ENCODE peak calls at places on chromosomes 1 and 21, in four cellular contexts. One of them, this sample, is unnamed.

GRCh38 chr1:157948547-157949152 is 44.8 kb upstream of the KIRREL1 start:
- DNase-seq in A549: peak
- DNase-seq in testis: peak
- DNase-seq in cardiac muscle cell: peak
- DNase-seq in this sample: no peak

GRCh38 chr1:11528636-11529121 is 49.7 kb downstream of the DISP3 start:
- DNase-seq in cardiac muscle cell: no peak
- DNase-seq in testis: no peak
- DNase-seq in A549: no peak
- DNase-seq in this sample: no peak

GRCh38 chr21:34073749-34074282 is 438 bp downstream of the MRPS6 start:
- DNase-seq in A549: no peak
- DNase-seq in testis: peak
- DNase-seq in cardiac muscle cell: no peak
- DNase-seq in this sample: no peak

GRCh38 chr1:113886417-113887391 is 677 bp downstream of the BCL2L15 start:
- DNase-seq in testis: no peak
- DNase-seq in cardiac muscle cell: no peak
- DNase-seq in A549: no peak
- DNase-seq in this sample: no peak

GRCh38 chr1:198326915-198327314 is 170.1 kb downstream of the NEK7 start:
- DNase-seq in A549: no peak
- DNase-seq in testis: no peak
- DNase-seq in cardiac muscle cell: no peak
- DNase-seq in this sample: no peak

GRCh38 chr1:84083321-84083720 is 60.8 kb upstream of the PRKACB start:
- DNase-seq in A549: no peak
- DNase-seq in cardiac muscle cell: no peak
- DNase-seq in testis: no peak
- DNase-seq in this sample: no peak

GRCh38 chr1:171251042-171251740 is 2.9 kb downstream of the FMO1 start:
- DNase-seq in A549: no peak
- DNase-seq in cardiac muscle cell: peak
- DNase-seq in testis: no peak
- DNase-seq in this sample: no peak

GRCh38 chr1:168091063-168091462 is 45.7 kb downstream of the GPR161 start:
- DNase-seq in A549: no peak
- DNase-seq in cardiac muscle cell: no peak
- DNase-seq in testis: no peak
- DNase-seq in this sample: no peak

GRCh38 chr1:67213164-67213563 is 46.9 kb downstream of the IL23R start:
- DNase-seq in A549: peak
- DNase-seq in cardiac muscle cell: peak
- DNase-seq in testis: no peak
- DNase-seq in this sample: no peak

GRCh38 chr1:20485527-20486456 is at the start of gene CAMK2N1:
- DNase-seq in cardiac muscle cell: peak
- DNase-seq in A549: peak
- DNase-seq in testis: peak
- DNase-seq in this sample: no peak

GRCh38 chr1:56627636-56628039 is 17.5 kb upstream of the PRKAA2 start:
- DNase-seq in A549: peak
- DNase-seq in testis: no peak
- DNase-seq in cardiac muscle cell: no peak
- DNase-seq in this sample: no peak

GRCh38 chr1:203954788-203955552 is 93.6 kb downstream of the SNRPE start:
- DNase-seq in testis: no peak
- DNase-seq in cardiac muscle cell: peak
- DNase-seq in A549: peak
- DNase-seq in this sample: no peak

GRCh38 chr1:240278082-240278481 is 186.4 kb downstream of the FMN2 start:
- DNase-seq in cardiac muscle cell: no peak
- DNase-seq in testis: no peak
- DNase-seq in A549: no peak
- DNase-seq in this sample: no peak

GRCh38 chr1:55428944-55429931 is 214.1 kb upstream of the USP24 start:
- DNase-seq in A549: peak
- DNase-seq in testis: peak
- DNase-seq in cardiac muscle cell: peak
- DNase-seq in this sample: peak

GRCh38 chr1:147624529-147624928 is 45.8 kb downstream of the ACP6 start:
- DNase-seq in cardiac muscle cell: no peak
- DNase-seq in testis: no peak
- DNase-seq in A549: no peak
- DNase-seq in this sample: no peak

GRCh38 chr1:21857840-21858670 is 46.0 kb downstream of the LDLRAD2 start:
- DNase-seq in testis: no peak
- DNase-seq in A549: no peak
- DNase-seq in cardiac muscle cell: no peak
- DNase-seq in this sample: no peak

GRCh38 chr1:91397605-91398004 is 7.0 kb downstream of the HFM1 start:
- DNase-seq in cardiac muscle cell: no peak
- DNase-seq in testis: no peak
- DNase-seq in A549: no peak
- DNase-seq in this sample: no peak

GRCh38 chr1:205545991-205546390 is 41.5 kb downstream of the CDK18 start:
- DNase-seq in cardiac muscle cell: no peak
- DNase-seq in A549: no peak
- DNase-seq in testis: no peak
- DNase-seq in this sample: no peak

GRCh38 chr1:59186656-59187055 is 110.2 kb upstream of the FGGY start:
- DNase-seq in cardiac muscle cell: peak
- DNase-seq in A549: no peak
- DNase-seq in testis: no peak
- DNase-seq in this sample: no peak

GRCh38 chr1:4529579-4530445 is 124.6 kb upstream of the AJAP1 start:
- DNase-seq in cardiac muscle cell: no peak
- DNase-seq in A549: no peak
- DNase-seq in testis: no peak
- DNase-seq in this sample: no peak

GRCh38 chr1:53048960-53049573 is 12.9 kb upstream of the PODN start:
- DNase-seq in A549: no peak
- DNase-seq in cardiac muscle cell: no peak
- DNase-seq in testis: no peak
- DNase-seq in this sample: no peak

GRCh38 chr1:203328714-203329122 is 22.2 kb downstream of the FMOD start:
- DNase-seq in A549: peak
- DNase-seq in testis: peak
- DNase-seq in cardiac muscle cell: no peak
- DNase-seq in this sample: no peak

GRCh38 chr1:229058716-229059115 is 212.2 kb upstream of the RAB4A start:
- DNase-seq in A549: no peak
- DNase-seq in testis: peak
- DNase-seq in cardiac muscle cell: peak
- DNase-seq in this sample: no peak

GRCh38 chr1:220878223-220879081 is 791 bp upstream of the HLX start:
- DNase-seq in A549: no peak
- DNase-seq in cardiac muscle cell: no peak
- DNase-seq in testis: no peak
- DNase-seq in this sample: no peak

GRCh38 chr1:106439475-106439874 is 617.0 kb upstream of the PRMT6 start:
- DNase-seq in testis: no peak
- DNase-seq in A549: no peak
- DNase-seq in cardiac muscle cell: no peak
- DNase-seq in this sample: no peak

GRCh38 chr21:36700295-36700960 is 1.5 kb downstream of the SIM2 start:
- DNase-seq in cardiac muscle cell: no peak
- DNase-seq in A549: no peak
- DNase-seq in testis: no peak
- DNase-seq in this sample: no peak

GRCh38 chr1:15959847-15960446 is 16.0 kb downstream of the ZBTB17 start:
- DNase-seq in testis: no peak
- DNase-seq in cardiac muscle cell: no peak
- DNase-seq in A549: no peak
- DNase-seq in this sample: no peak

GRCh38 chr1:112332751-112333150 is 63.3 kb upstream of the CTTNBP2NL start:
- DNase-seq in cardiac muscle cell: no peak
- DNase-seq in A549: no peak
- DNase-seq in testis: no peak
- DNase-seq in this sample: no peak

GRCh38 chr1:27071049-27071416 is 58.4 kb upstream of the TENT5B start:
- DNase-seq in A549: no peak
- DNase-seq in cardiac muscle cell: peak
- DNase-seq in testis: peak
- DNase-seq in this sample: no peak

DNA sequence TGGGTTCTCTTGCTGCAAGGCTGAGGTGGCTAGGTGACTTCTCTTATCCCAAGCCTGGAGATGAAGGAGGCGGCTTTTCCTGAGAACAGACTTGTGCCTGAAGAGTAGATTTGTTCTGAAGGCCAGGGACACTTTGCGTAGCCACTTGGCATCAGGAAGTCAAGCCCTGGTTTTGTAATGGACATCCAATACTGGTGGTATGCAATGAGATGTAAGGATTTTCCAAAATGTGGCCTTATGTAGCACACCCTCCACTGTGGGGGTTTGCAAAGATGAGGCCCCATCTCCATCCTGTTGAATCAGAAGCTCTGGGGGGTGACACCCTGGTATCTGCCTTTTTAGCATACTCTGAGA is 124.5 kb upstream of the IPO9 start:
- DNase-seq in A549: no peak
- DNase-seq in cardiac muscle cell: no peak
- DNase-seq in testis: no peak
- DNase-seq in this sample: no peak
- TF ChIP-seq CTCF in A549: no peak
- TF ChIP-seq CTCF in cardiac muscle cell: no peak
- TF ChIP-seq CTCF in testis: no peak
- TF ChIP-seq CTCF in this sample: peak

GRCh38 chr1:234926574-234927311 is 201.9 kb downstream of the TOMM20 start:
- DNase-seq in cardiac muscle cell: no peak
- DNase-seq in testis: no peak
- DNase-seq in A549: no peak
- DNase-seq in this sample: no peak
- H3K27ac ChIP-seq in cardiac muscle cell: no peak
- H3K27ac ChIP-seq in testis: no peak
- H3K27ac ChIP-seq in A549: peak
- H3K27ac ChIP-seq in this sample: peak

GRCh38 chr1:40630488-40631223 is 34.8 kb downstream of the RIMS3 start:
- DNase-seq in testis: peak
- DNase-seq in cardiac muscle cell: peak
- DNase-seq in A549: peak
- DNase-seq in this sample: no peak
- TF ChIP-seq CTCF in testis: peak
- TF ChIP-seq CTCF in cardiac muscle cell: peak
- TF ChIP-seq CTCF in A549: peak
- TF ChIP-seq CTCF in this sample: peak

GRCh38 chr1:117127840-117128239 is 6.3 kb upstream of the TRIM45 start:
- DNase-seq in cardiac muscle cell: peak
- DNase-seq in testis: no peak
- DNase-seq in A549: no peak
- DNase-seq in this sample: no peak

GRCh38 chr1:117130526-117130925 is 9.0 kb upstream of the TRIM45 start:
- DNase-seq in testis: no peak
- DNase-seq in A549: no peak
- DNase-seq in cardiac muscle cell: no peak
- DNase-seq in this sample: no peak

GRCh38 chr1:117123274-117123673 is 1.7 kb upstream of the TRIM45 start:
- DNase-seq in cardiac muscle cell: no peak
- DNase-seq in A549: no peak
- DNase-seq in testis: no peak
- DNase-seq in this sample: no peak

GRCh38 chr1:117128323-117129079 is 7.0 kb upstream of the TRIM45 start:
- DNase-seq in A549: peak
- DNase-seq in cardiac muscle cell: peak
- DNase-seq in testis: no peak
- DNase-seq in this sample: no peak
- H3K27ac ChIP-seq in A549: peak
- H3K27ac ChIP-seq in cardiac muscle cell: no peak
- H3K27ac ChIP-seq in testis: no peak
- H3K27ac ChIP-seq in this sample: no peak

GRCh38 chr21:35441868-35442582 is 392.9 kb upstream of the RUNX1 start:
- DNase-seq in cardiac muscle cell: no peak
- DNase-seq in testis: no peak
- DNase-seq in A549: no peak
- DNase-seq in this sample: no peak

GRCh38 chr21:35437941-35438340 is 388.8 kb upstream of the RUNX1 start:
- DNase-seq in testis: no peak
- DNase-seq in cardiac muscle cell: no peak
- DNase-seq in A549: no peak
- DNase-seq in this sample: no peak

GRCh38 chr21:35438643-35439404 is 389.7 kb upstream of the RUNX1 start:
- DNase-seq in A549: no peak
- DNase-seq in cardiac muscle cell: peak
- DNase-seq in testis: no peak
- DNase-seq in this sample: no peak

GRCh38 chr21:35436899-35437298 is 387.8 kb upstream of the RUNX1 start:
- DNase-seq in testis: no peak
- DNase-seq in cardiac muscle cell: no peak
- DNase-seq in A549: no peak
- DNase-seq in this sample: no peak
- TF ChIP-seq CTCF in testis: no peak
- TF ChIP-seq CTCF in cardiac muscle cell: no peak
- TF ChIP-seq CTCF in A549: no peak
- TF ChIP-seq CTCF in this sample: no peak

GRCh38 chr1:180646093-180646492 is 14.3 kb downstream of the XPR1 start:
- DNase-seq in A549: no peak
- DNase-seq in testis: no peak
- DNase-seq in cardiac muscle cell: no peak
- DNase-seq in this sample: no peak
- H3K27ac ChIP-seq in A549: no peak
- H3K27ac ChIP-seq in testis: no peak
- H3K27ac ChIP-seq in cardiac muscle cell: no peak
- H3K27ac ChIP-seq in this sample: no peak

GRCh38 chr1:209199822-209200221 is 383.7 kb upstream of the CAMK1G start:
- DNase-seq in A549: no peak
- DNase-seq in testis: peak
- DNase-seq in cardiac muscle cell: no peak
- DNase-seq in this sample: no peak
- TF ChIP-seq CTCF in A549: no peak
- TF ChIP-seq CTCF in testis: no peak
- TF ChIP-seq CTCF in cardiac muscle cell: no peak
- TF ChIP-seq CTCF in this sample: no peak

GRCh38 chr1:64280001-64280400 is 76.6 kb downstream of the UBE2U start:
- DNase-seq in A549: peak
- DNase-seq in cardiac muscle cell: no peak
- DNase-seq in testis: no peak
- DNase-seq in this sample: no peak

GRCh38 chr1:64282353-64282752 is 78.9 kb downstream of the UBE2U start:
- DNase-seq in cardiac muscle cell: no peak
- DNase-seq in testis: no peak
- DNase-seq in A549: no peak
- DNase-seq in this sample: no peak
- H3K27ac ChIP-seq in cardiac muscle cell: no peak
- H3K27ac ChIP-seq in testis: no peak
- H3K27ac ChIP-seq in A549: no peak
- H3K27ac ChIP-seq in this sample: no peak

GRCh38 chr1:165874643-165875042 is 47.2 kb downstream of the UCK2 start:
- DNase-seq in cardiac muscle cell: no peak
- DNase-seq in A549: no peak
- DNase-seq in testis: no peak
- DNase-seq in this sample: no peak

GRCh38 chr1:165869343-165869742 is 41.9 kb downstream of the UCK2 start:
- DNase-seq in testis: no peak
- DNase-seq in cardiac muscle cell: no peak
- DNase-seq in A549: no peak
- DNase-seq in this sample: no peak

GRCh38 chr1:165875171-165875570 is 47.8 kb downstream of the UCK2 start:
- DNase-seq in A549: no peak
- DNase-seq in cardiac muscle cell: no peak
- DNase-seq in testis: no peak
- DNase-seq in this sample: no peak

GRCh38 chr1:165873481-165873880 is 46.1 kb downstream of the UCK2 start:
- DNase-seq in cardiac muscle cell: no peak
- DNase-seq in A549: no peak
- DNase-seq in testis: no peak
- DNase-seq in this sample: no peak

GRCh38 chr1:165871311-165872067 is 44.1 kb downstream of the UCK2 start:
- DNase-seq in A549: peak
- DNase-seq in testis: peak
- DNase-seq in cardiac muscle cell: peak
- DNase-seq in this sample: no peak
- TF ChIP-seq CTCF in A549: peak
- TF ChIP-seq CTCF in testis: peak
- TF ChIP-seq CTCF in cardiac muscle cell: peak
- TF ChIP-seq CTCF in this sample: no peak

This sample was measured in thoracic aorta.